ENCODE peak calls at places on chromosome 6, in ten cellular contexts. C is tibial artery, U is psoas muscle, Q is H1, G is stomach, W is fibroblast of pulmonary artery, S is mammary epithelial cell, X is heart right ventricle, V is HCT116, M is cardiac fibroblast. Z is an unnamed sample.

GRCh38 chr6:139595183-139595582 is 220.7 kb upstream of the CITED2 start:
- DNase-seq in S (peak), W (peak), X (no peak), Q (no peak), V (no peak), G (no peak), U (no peak), C (no peak), M (peak), Z (no peak)

GRCh38 chr6:2510341-2510740 is 240.4 kb downstream of the MYLK4 start:
- DNase-seq in G (no peak), S (no peak), M (no peak), Q (no peak), C (no peak), X (no peak), V (no peak), W (no peak), U (no peak), Z (peak)

GRCh38 chr6:139230421-139230840 is 61.4 kb downstream of the TXLNB start:
- DNase-seq in C (no peak), M (peak), Q (no peak), S (no peak), W (peak), X (no peak), V (no peak), G (no peak), U (no peak), Z (peak)

GRCh38 chr6:9766240-9766915 is 648.5 kb downstream of the TFAP2A start:
- DNase-seq in U (no peak), W (peak), S (peak), C (no peak), X (no peak), M (peak), G (no peak), V (peak), Q (no peak), Z (peak)

GRCh38 chr6:119445666-119446622 is 96.4 kb upstream of the MAN1A1 start:
- DNase-seq in U (no peak), W (peak), V (no peak), X (no peak), S (peak), Q (no peak), G (no peak), M (peak), C (no peak), Z (peak)

GRCh38 chr6:1485678-1486077 is 96.3 kb downstream of the FOXF2 start:
- DNase-seq in W (peak), M (peak), U (no peak), V (peak), G (no peak), C (no peak), Q (no peak), X (no peak), S (peak), Z (peak)

GRCh38 chr6:48087448-48087847 is 23.5 kb downstream of the PTCHD4 start:
- DNase-seq in U (no peak), Q (no peak), C (no peak), G (no peak), X (no peak), V (peak), S (no peak), M (peak), W (peak), Z (no peak)

GRCh38 chr6:42017021-42017643 is 33.2 kb upstream of the TAF8 start:
- DNase-seq in V (no peak), C (no peak), Q (no peak), W (peak), M (peak), S (peak), X (no peak), U (no peak), G (no peak), Z (peak)

GRCh38 chr6:61809004-61809595 is 476.9 kb downstream of the KHDRBS2 start:
- DNase-seq in U (no peak), X (no peak), Q (no peak), C (no peak), W (peak), V (no peak), M (peak), G (no peak), S (peak), Z (peak)

GRCh38 chr6:14661188-14661587 is 543.6 kb downstream of the CD83 start:
- DNase-seq in C (no peak), M (no peak), G (no peak), S (peak), Q (no peak), W (peak), X (no peak), U (no peak), V (no peak), Z (no peak)

GRCh38 chr6:38943964-38944363 is 104.6 kb upstream of the GLP1R start:
- DNase-seq in X (no peak), M (no peak), Q (no peak), U (no peak), C (no peak), G (no peak), W (no peak), V (no peak), S (no peak), Z (no peak)

GRCh38 chr6:37491161-37491829 is 8.4 kb downstream of the CCDC167 start:
- DNase-seq in S (no peak), X (no peak), M (no peak), U (no peak), W (no peak), C (no peak), V (no peak), G (peak), Q (no peak), Z (no peak)

GRCh38 chr6:67768972-67769371 is 866.1 kb upstream of the ADGRB3 start:
- DNase-seq in S (no peak), U (no peak), G (no peak), W (no peak), Q (no peak), C (no peak), V (no peak), X (no peak), M (no peak), Z (no peak)

GRCh38 chr6:147033267-147033666 is 170.9 kb upstream of the STXBP5 start:
- DNase-seq in C (no peak), Q (peak), S (no peak), V (no peak), X (no peak), G (no peak), W (no peak), M (no peak), U (no peak), Z (peak)

GRCh38 chr6:12582421-12583110 is 134.0 kb upstream of the PHACTR1 start:
- DNase-seq in C (no peak), Q (no peak), W (no peak), V (no peak), U (no peak), S (no peak), G (no peak), M (no peak), X (no peak), Z (no peak)

GRCh38 chr6:88725111-88725711 is 238.2 kb downstream of the RNGTT start:
- DNase-seq in S (no peak), Q (peak), V (no peak), C (no peak), G (no peak), U (peak), X (peak), M (peak), W (peak), Z (no peak)

GRCh38 chr6:109949281-109950065 is 28.6 kb upstream of the GPR6 start:
- DNase-seq in G (no peak), C (no peak), X (no peak), W (no peak), U (no peak), Q (no peak), M (no peak), S (no peak), V (no peak), Z (no peak)

GRCh38 chr6:11144393-11144829 is 32.9 kb upstream of the ERVFRD-1 start:
- DNase-seq in G (peak), W (peak), M (peak), S (peak), C (peak), Q (peak), X (peak), V (peak), U (peak), Z (peak)

GRCh38 chr6:168189679-168190405 is 110.8 kb upstream of the FRMD1 start:
- DNase-seq in X (no peak), G (peak), U (no peak), Q (no peak), V (no peak), C (peak), W (no peak), S (no peak), M (no peak), Z (no peak)

GRCh38 chr6:134438825-134439224 is 120.9 kb upstream of the SGK1 start:
- DNase-seq in S (no peak), V (no peak), Q (no peak), W (no peak), U (no peak), M (no peak), C (no peak), X (no peak), G (no peak), Z (no peak)

GRCh38 chr6:16184129-16184528 is 54.3 kb upstream of the GMPR start:
- DNase-seq in C (no peak), U (peak), Q (no peak), V (peak), S (peak), M (peak), W (peak), G (peak), X (no peak), Z (no peak)

GRCh38 chr6:159014406-159014805 is 14.4 kb upstream of the RSPH3 start:
- DNase-seq in X (no peak), W (no peak), S (no peak), G (no peak), M (no peak), C (no peak), U (no peak), Q (no peak), V (no peak), Z (no peak)

GRCh38 chr6:144346719-144347446 is 61.7 kb downstream of the UTRN start:
- DNase-seq in X (peak), S (peak), G (no peak), Q (no peak), W (peak), U (no peak), C (no peak), V (peak), M (peak), Z (peak)

GRCh38 chr6:52457096-52457495 is 37.0 kb downstream of the EFHC1 start:
- DNase-seq in V (no peak), W (no peak), Q (no peak), S (peak), G (no peak), M (no peak), X (no peak), C (no peak), U (no peak), Z (no peak)

GRCh38 chr6:112651239-112651638 is 304.1 kb downstream of the RFPL4B start:
- DNase-seq in S (no peak), X (no peak), C (no peak), V (no peak), Q (no peak), W (no peak), M (peak), U (no peak), G (no peak), Z (no peak)

GRCh38 chr6:15242937-15243614 is 2.8 kb upstream of the JARID2 start:
- DNase-seq in Q (no peak), S (no peak), X (no peak), U (no peak), W (peak), G (no peak), C (no peak), M (peak), V (no peak), Z (no peak)

GRCh38 chr6:167975449-167975848 is 22.0 kb upstream of the KIF25 start:
- DNase-seq in C (no peak), S (no peak), W (no peak), U (no peak), X (no peak), Q (no peak), V (no peak), G (no peak), M (no peak), Z (no peak)

GRCh38 chr6:136723780-136724179 is 68.5 kb downstream of the MAP3K5 start:
- DNase-seq in X (no peak), Q (no peak), G (no peak), S (no peak), C (no peak), U (no peak), W (no peak), V (no peak), M (no peak), Z (peak)

GRCh38 chr6:110560239-110561015 is 84.0 kb upstream of the SLC22A16 start:
- DNase-seq in G (no peak), M (no peak), S (no peak), C (no peak), X (no peak), W (no peak), V (no peak), Q (no peak), U (no peak), Z (no peak)

GRCh38 chr6:151044465-151045441 is 179.3 kb downstream of the MTHFD1L start:
- DNase-seq in X (peak), M (peak), U (peak), Q (no peak), S (no peak), C (peak), G (peak), V (peak), W (peak), Z (peak)

GRCh38 chr6:75147512-75147911 is 58.3 kb downstream of the COL12A1 start:
- DNase-seq in Q (no peak), C (no peak), M (no peak), X (no peak), S (no peak), G (no peak), W (no peak), V (no peak), U (no peak), Z (peak)

DNA sequence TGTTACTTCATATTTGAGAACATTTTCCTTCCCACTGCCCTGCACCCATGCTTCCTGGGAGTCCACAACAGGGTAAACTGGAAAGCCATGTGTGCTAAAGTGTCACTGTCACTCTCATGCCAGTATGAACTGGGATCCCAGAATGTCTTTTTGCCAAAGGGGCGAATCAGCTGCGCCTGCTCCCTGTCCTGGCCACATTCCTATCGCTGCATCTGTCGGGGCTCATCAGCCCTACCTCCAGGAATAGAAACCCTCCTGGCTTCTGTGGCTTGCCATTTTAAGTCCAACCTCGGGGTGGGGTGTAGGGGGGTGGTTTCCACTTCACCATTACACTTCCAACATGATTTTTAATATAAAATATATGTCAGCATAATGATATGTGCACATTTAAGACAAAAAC is 933 bp downstream of the KLHL31 start:
- DNase-seq in W (no peak), X (peak), Q (no peak), S (no peak), C (no peak), U (peak), G (no peak), M (no peak), V (no peak), Z (no peak)
- H3K4me3 ChIP-seq in W (no peak), X (peak), Q (no peak), S (no peak), C (no peak), U (peak), G (no peak), M (no peak), V (no peak), Z (no peak)

GRCh38 chr6:82616386-82617028 is 252.9 kb downstream of the TPBG start:
- DNase-seq in G (no peak), V (no peak), X (no peak), U (no peak), C (no peak), Q (no peak), W (peak), S (no peak), M (peak), Z (peak)
- TF ChIP-seq CTCF in G (no peak), V (peak), X (no peak), U (no peak), C (no peak), Q (no peak), W (no peak), S (peak), M (no peak), Z (peak)

GRCh38 chr6:26120807-26121140 is 33.5 kb downstream of the HFE start:
- DNase-seq in V (no peak), C (no peak), W (no peak), Q (no peak), S (no peak), X (no peak), M (no peak), G (no peak), U (no peak), Z (no peak)
- H3K4me3 ChIP-seq in V (no peak), C (no peak), W (no peak), Q (no peak), S (no peak), X (no peak), M (no peak), G (no peak), U (no peak), Z (no peak)

GRCh38 chr6:137921823-137922222 is 54.8 kb downstream of the TNFAIP3 start:
- DNase-seq in V (no peak), S (no peak), Q (no peak), X (no peak), U (no peak), M (no peak), W (no peak), G (no peak), C (no peak), Z (no peak)
- TF ChIP-seq CTCF in V (peak), S (no peak), Q (no peak), X (no peak), U (peak), M (peak), W (peak), G (no peak), C (no peak), Z (peak)

GRCh38 chr6:157592566-157592965 is 211.6 kb downstream of the ZDHHC14 start:
- DNase-seq in Q (no peak), M (no peak), S (no peak), C (no peak), V (no peak), X (no peak), G (no peak), W (no peak), U (no peak), Z (no peak)
- H3K4me3 ChIP-seq in Q (no peak), M (no peak), S (no peak), C (no peak), V (no peak), X (no peak), G (peak), W (no peak), U (no peak), Z (no peak)

DNA sequence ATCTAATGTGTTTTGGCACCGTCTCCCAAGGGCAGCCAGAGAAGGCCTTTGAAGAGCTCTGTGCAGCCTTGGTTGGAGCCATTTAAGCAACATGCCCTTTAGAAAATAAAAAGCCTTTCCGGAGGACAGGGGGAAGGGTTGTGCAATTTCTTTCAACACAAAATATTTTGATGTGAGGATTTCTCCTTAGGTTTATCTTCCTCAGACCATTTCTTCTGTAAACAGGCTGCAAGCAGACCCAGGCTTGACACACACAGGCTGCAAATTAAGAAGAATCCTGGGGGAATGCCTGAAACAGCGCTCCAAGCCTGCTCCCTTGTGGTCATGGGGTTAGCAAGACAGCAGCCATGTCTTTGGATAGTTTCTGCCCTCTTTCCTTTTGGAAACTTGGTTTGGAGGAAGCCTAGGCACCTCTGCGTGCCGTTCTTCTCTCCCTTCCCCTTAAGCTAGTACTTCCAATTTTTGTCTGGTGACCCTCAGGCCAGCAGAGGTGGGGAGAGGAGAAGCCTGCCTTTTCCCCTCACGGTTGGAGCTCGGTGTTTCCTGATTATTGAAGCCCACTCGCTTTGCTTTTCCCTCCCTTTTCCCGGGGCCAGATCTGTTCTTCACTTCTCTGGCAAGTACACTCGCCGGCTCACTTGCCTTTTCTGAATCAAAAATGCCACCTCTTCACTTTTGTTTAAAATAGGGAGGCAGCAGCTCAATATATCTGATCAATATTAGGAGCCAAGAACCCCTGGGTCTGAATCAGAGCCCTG is 39.6 kb upstream of the NOX3 start:
- DNase-seq in G (no peak), W (peak), U (peak), C (peak), Q (peak), M (peak), X (peak), V (no peak), S (no peak), Z (peak)
- TF ChIP-seq CTCF in G (no peak), W (peak), U (peak), C (no peak), Q (peak), M (peak), X (peak), V (peak), S (no peak), Z (peak)

GRCh38 chr6:56538851-56539250 is 103.8 kb downstream of the DST start:
- DNase-seq in G (no peak), C (no peak), V (no peak), Q (no peak), M (no peak), S (no peak), U (no peak), W (no peak), X (no peak), Z (no peak)
- H3K4me3 ChIP-seq in G (peak), C (peak), V (no peak), Q (no peak), M (no peak), S (no peak), U (peak), W (peak), X (peak), Z (peak)

DNA sequence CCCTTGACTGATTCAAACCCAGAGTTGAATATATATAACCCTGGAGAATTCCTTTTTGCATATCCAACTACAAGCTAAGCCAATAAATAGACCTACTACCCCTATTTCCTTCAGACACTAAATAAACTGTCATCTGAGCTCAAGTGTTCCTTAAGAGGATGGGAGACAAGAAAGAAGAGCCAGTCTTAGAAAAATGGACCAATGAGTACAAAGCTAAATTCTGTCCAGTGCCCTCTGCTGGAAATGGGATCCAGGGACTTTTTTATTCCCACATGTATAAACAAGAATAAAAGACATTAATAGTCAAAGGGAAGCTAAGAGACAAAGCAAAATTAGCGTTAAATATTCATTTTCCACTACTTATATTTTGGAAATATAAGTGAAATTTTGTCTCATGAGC is 4.8 kb downstream of the PPP1R10 start:
- DNase-seq in U (no peak), M (peak), V (no peak), C (no peak), X (no peak), G (no peak), Q (no peak), S (no peak), W (peak), Z (peak)
- TF ChIP-seq CTCF in U (peak), M (peak), V (peak), C (no peak), X (peak), G (peak), Q (no peak), S (peak), W (peak), Z (peak)

GRCh38 chr6:152380993-152381898 is 255.9 kb downstream of the SYNE1 start:
- DNase-seq in W (peak), C (peak), V (peak), M (peak), S (peak), Q (no peak), X (peak), U (peak), G (peak), Z (peak)

GRCh38 chr6:152372945-152373344 is 264.2 kb downstream of the SYNE1 start:
- DNase-seq in S (no peak), G (no peak), U (no peak), Q (no peak), C (no peak), V (no peak), W (no peak), M (no peak), X (no peak), Z (no peak)

GRCh38 chr6:152380351-152380767 is 256.8 kb downstream of the SYNE1 start:
- DNase-seq in X (peak), W (peak), M (peak), V (no peak), G (no peak), Q (no peak), S (peak), U (no peak), C (no peak), Z (peak)

GRCh38 chr6:152375200-152375599 is 262.0 kb downstream of the SYNE1 start:
- DNase-seq in S (no peak), U (no peak), V (no peak), C (no peak), M (no peak), W (no peak), X (no peak), G (no peak), Q (no peak), Z (no peak)

GRCh38 chr6:152378154-152378553 is 259.0 kb downstream of the SYNE1 start:
- DNase-seq in Q (no peak), S (peak), M (no peak), X (no peak), U (no peak), C (no peak), W (peak), G (no peak), V (no peak), Z (peak)
- H3K4me3 ChIP-seq in Q (no peak), S (no peak), M (no peak), X (no peak), U (peak), C (peak), W (no peak), G (no peak), V (no peak), Z (peak)

GRCh38 chr6:7721654-7722053 is 4.2 kb upstream of the BMP6 start:
- DNase-seq in G (no peak), W (peak), Q (no peak), M (peak), U (no peak), S (peak), X (no peak), V (peak), C (no peak), Z (no peak)
- TF ChIP-seq CTCF in G (no peak), W (peak), Q (no peak), M (peak), U (peak), S (peak), X (peak), V (peak), C (peak), Z (peak)